ENCODE peak calls at places on chromosomes 12 and 14, in nine cellular contexts. J is mesenchymal stem cell; Z is neuronal stem cell; F is CD8-positive, alpha-beta T cell; O is tibial artery; I is body of pancreas; G is GM23248; R is naive thymus-derived CD4-positive, alpha-beta T cell; U is coronary artery. Q is an unnamed sample.

GRCh38 chr12:132554857-132555630 is 55.3 kb downstream of the LRCOL1 start:
- DNase-seq in R (no peak), Z (no peak), G (no peak), I (peak; percentile 52), U (no peak), O (no peak), J (no peak), F (peak; percentile 41), Q (peak; percentile 45)

GRCh38 chr12:29133680-29134079 is 15.4 kb upstream of the FAR2 start:
- DNase-seq in U (no peak), I (no peak), Z (no peak), R (no peak), J (no peak), G (no peak), F (no peak), O (no peak), Q (no peak)

GRCh38 chr14:63853831-63854293 is 1.1 kb downstream of the SYNE2 start:
- DNase-seq in R (peak; percentile 58), F (peak; percentile 54), G (peak; percentile 74), I (peak; percentile 69), J (peak; percentile 69), U (peak; percentile 76), O (peak; percentile 61), Z (peak; percentile 26), Q (peak; percentile 46)

GRCh38 chr14:38137005-38137404 is 70.7 kb upstream of the SSTR1 start:
- DNase-seq in G (peak; percentile 78), R (no peak), Z (no peak), U (no peak), O (no peak), F (no peak), J (no peak), I (no peak), Q (no peak)

GRCh38 chr14:94779713-94780112 is 9.8 kb upstream of the GSC start:
- DNase-seq in U (no peak), G (no peak), O (no peak), Z (no peak), R (no peak), J (no peak), I (no peak), F (no peak), Q (no peak)

GRCh38 chr12:131499160-131499863 is 211.6 kb upstream of the SFSWAP start:
- DNase-seq in J (no peak), Z (no peak), R (no peak), U (peak; percentile 64), O (peak; percentile 73), I (no peak), G (peak; percentile 16), F (no peak), Q (no peak)

GRCh38 chr14:94384342-94384741 is 4.1 kb downstream of the SERPINA1 start:
- DNase-seq in G (no peak), Z (no peak), F (no peak), I (no peak), R (no peak), O (no peak), J (no peak), U (peak; percentile 22), Q (no peak)

GRCh38 chr14:80567905-80568512 is 356.7 kb upstream of the DIO2 start:
- DNase-seq in U (no peak), R (no peak), I (no peak), O (no peak), J (peak; percentile 29), F (no peak), G (peak; percentile 58), Z (no peak), Q (no peak)

GRCh38 chr14:102320033-102320660 is 601 bp downstream of the ZNF839 start:
- DNase-seq in G (peak; percentile 88), Z (no peak), J (peak; percentile 73), U (peak; percentile 81), F (peak; percentile 58), O (peak; percentile 47), I (peak; percentile 64), R (peak; percentile 60), Q (peak; percentile 28)

GRCh38 chr14:105398726-105399440 is 545 bp downstream of the TEX22 start:
- DNase-seq in U (no peak), O (no peak), J (no peak), F (no peak), I (no peak), G (peak; percentile 51), Z (no peak), R (no peak), Q (peak; percentile 16)

GRCh38 chr12:95473947-95474817 is at the start of gene METAP2:
- DNase-seq in F (peak; percentile 91), G (peak; percentile 99), Z (peak; percentile 88), J (peak; percentile 98), O (peak; percentile 98), I (peak; percentile 98), R (peak; percentile 87), U (peak; percentile 97), Q (peak; percentile 97)

GRCh38 chr12:124681779-124682391 is 114.5 kb upstream of the NCOR2 start:
- DNase-seq in F (no peak), I (no peak), G (peak; percentile 82), O (peak; percentile 77), J (peak; percentile 88), R (no peak), U (no peak), Z (no peak), Q (no peak)

GRCh38 chr12:27245039-27245438 is 953 bp downstream of the STK38L start:
- DNase-seq in F (no peak), I (no peak), O (no peak), Z (no peak), U (no peak), R (no peak), G (peak; percentile 29), J (peak; percentile 24), Q (no peak)

GRCh38 chr14:33932033-33932432 is 18.8 kb downstream of the EGLN3 start:
- DNase-seq in I (no peak), R (no peak), O (no peak), F (no peak), G (no peak), Z (no peak), J (no peak), U (no peak), Q (no peak)

GRCh38 chr12:120903382-120903817 is 758 bp downstream of the SPPL3 start:
- DNase-seq in G (peak; percentile 51), J (peak; percentile 36), F (peak; percentile 79), Z (peak; percentile 18), O (peak; percentile 68), U (peak; percentile 80), I (peak; percentile 61), R (peak; percentile 79), Q (peak; percentile 56)

GRCh38 chr14:28744126-28744525 is 22.5 kb upstream of the FOXG1 start:
- DNase-seq in F (no peak), G (no peak), I (no peak), U (no peak), R (no peak), J (no peak), O (no peak), Z (no peak), Q (no peak)

DNA sequence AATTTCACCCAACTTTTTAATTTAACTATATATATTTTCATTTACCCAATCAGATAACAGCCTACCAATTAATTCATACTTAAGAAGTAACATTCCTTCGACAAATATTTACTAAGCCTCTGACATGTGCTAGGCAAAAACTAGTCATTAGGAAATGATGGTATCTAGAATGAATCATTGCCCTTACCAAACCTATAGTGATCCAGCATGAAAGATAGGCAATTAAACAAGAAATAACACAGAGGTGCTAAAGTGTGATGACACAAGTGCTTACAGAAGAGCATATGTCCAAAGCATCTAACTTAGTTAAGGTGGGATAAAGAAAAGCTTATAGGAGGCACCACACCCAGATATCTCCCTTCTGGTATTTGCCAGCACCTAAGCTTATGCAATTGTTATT is 166.5 kb upstream of the RASSF8 start:
- DNase-seq in U (no peak), G (peak; percentile 39), O (no peak), F (no peak), J (no peak), R (no peak), I (no peak), Z (no peak), Q (no peak)
- H3K27ac ChIP-seq in U (no peak overlapping the region), G (no peak overlapping the region), O (no peak overlapping the region), F (no peak overlapping the region), J (no peak overlapping the region), R (no peak overlapping the region), I (no peak overlapping the region), Z (no peak overlapping the region), Q (no peak overlapping the region)

GRCh38 chr12:22037952-22038351 is 8.1 kb upstream of the CMAS start:
- DNase-seq in O (no peak), F (no peak), Z (no peak), I (no peak), R (no peak), G (no peak), U (no peak), J (peak; percentile 6), Q (no peak)
- H3K27ac ChIP-seq in O (no peak overlapping the region), F (no peak overlapping the region), Z (no peak overlapping the region), I (no peak overlapping the region), R (no peak overlapping the region), G (no peak overlapping the region), U (no peak overlapping the region), J (no peak overlapping the region), Q (no peak overlapping the region)

DNA sequence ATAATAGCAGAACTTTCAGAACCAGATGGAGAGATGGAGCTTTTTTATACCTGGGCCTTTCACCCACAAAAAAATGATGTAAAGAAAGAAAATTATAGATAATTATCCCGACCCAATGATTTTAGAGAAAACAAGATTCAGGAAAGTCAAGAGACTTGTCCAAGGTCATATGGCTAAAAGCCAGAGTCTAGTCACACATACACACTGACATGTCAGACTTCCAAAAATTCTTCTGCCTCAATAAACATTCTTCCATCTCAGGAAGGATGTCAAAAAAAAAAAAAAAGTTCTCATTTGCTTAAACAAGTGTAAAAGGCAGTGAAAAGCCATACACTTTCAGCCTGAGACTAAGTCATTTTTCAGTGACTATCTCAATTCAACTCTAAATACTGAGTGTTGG is 116.0 kb downstream of the PRICKLE1 start:
- DNase-seq in F (no peak), R (no peak), O (no peak), I (no peak), U (no peak), G (no peak), Z (no peak), J (no peak), Q (no peak)
- H3K27ac ChIP-seq in F (no peak overlapping the region), R (no peak overlapping the region), O (no peak overlapping the region), I (no peak overlapping the region), U (no peak overlapping the region), G (peak overlapping the region; percentile 64), Z (no peak overlapping the region), J (peak overlapping the region; percentile 74), Q (no peak overlapping the region)

GRCh38 chr12:51829641-51830040 is 18.9 kb downstream of the FIGNL2 start:
- DNase-seq in Z (no peak), I (no peak), J (no peak), G (no peak), U (no peak), O (no peak), F (no peak), R (no peak), Q (no peak)

GRCh38 chr12:51826881-51827280 is 21.6 kb downstream of the FIGNL2 start:
- DNase-seq in J (no peak), O (no peak), Z (no peak), U (no peak), F (no peak), G (peak; percentile 23), R (no peak), I (no peak), Q (no peak)

GRCh38 chr12:51825216-51825615 is 23.3 kb downstream of the FIGNL2 start:
- DNase-seq in F (no peak), U (no peak), O (no peak), G (no peak), R (no peak), J (no peak), I (no peak), Z (no peak), Q (no peak)

GRCh38 chr12:51828951-51829581 is 19.5 kb downstream of the FIGNL2 start:
- DNase-seq in G (no peak), F (no peak), U (no peak), Z (no peak), I (no peak), O (no peak), J (no peak), R (no peak), Q (no peak)

GRCh38 chr12:51827925-51828818 is 20.3 kb downstream of the FIGNL2 start:
- DNase-seq in G (peak; percentile 79), O (no peak), I (no peak), U (no peak), J (no peak), F (no peak), Z (no peak), R (no peak), Q (no peak)
- H3K27ac ChIP-seq in G (no peak overlapping the region), O (no peak overlapping the region), I (no peak overlapping the region), U (no peak overlapping the region), J (no peak overlapping the region), F (no peak overlapping the region), Z (peak overlapping the region; percentile 3), R (no peak overlapping the region), Q (no peak overlapping the region)